ENCODE peak calls at places on chromosomes 1 and 21, in nine cellular contexts. One of them, this sample, is unnamed.
A peak's percentile ranks its signal among the peaks of the same experiment; 100 is the strongest.

GRCh38 chr1:117128323-117129079 is 7.0 kb upstream of the TRIM45 start:
- DNase-seq in CD8-positive, alpha-beta memory T cell: peak; percentile 16
- DNase-seq in T follicular helper cell: no peak
- DNase-seq in cerebellar cortex: peak; percentile 56
- DNase-seq in smooth muscle cell of the brain vasculature: no peak
- DNase-seq in fibroblast of the aortic adventitia: peak; percentile 80
- DNase-seq in RCC 7860: peak; percentile 28
- DNase-seq in stimulated activated CD4-positive, alpha-beta T cell treated with anti-CD3 and anti-CD28 coated beads, Interleukin-2, amount 100 ng/mL, for 4 hours: no peak
- DNase-seq in Panc1: no peak
- DNase-seq in this sample: peak; percentile 70

GRCh38 chr1:119859647-119860046 is 36.7 kb downstream of the ADAM30 start:
- DNase-seq in smooth muscle cell of the brain vasculature: peak; percentile 32
- DNase-seq in CD8-positive, alpha-beta memory T cell: no peak
- DNase-seq in stimulated activated CD4-positive, alpha-beta T cell treated with anti-CD3 and anti-CD28 coated beads, Interleukin-2, amount 100 ng/mL, for 4 hours: no peak
- DNase-seq in Panc1: no peak
- DNase-seq in cerebellar cortex: no peak
- DNase-seq in T follicular helper cell: no peak
- DNase-seq in fibroblast of the aortic adventitia: peak; percentile 68
- DNase-seq in RCC 7860: peak; percentile 63
- DNase-seq in this sample: peak; percentile 92

GRCh38 chr21:36388835-36389234 is 3.6 kb downstream of the CHAF1B start:
- DNase-seq in smooth muscle cell of the brain vasculature: no peak
- DNase-seq in stimulated activated CD4-positive, alpha-beta T cell treated with anti-CD3 and anti-CD28 coated beads, Interleukin-2, amount 100 ng/mL, for 4 hours: no peak
- DNase-seq in Panc1: no peak
- DNase-seq in CD8-positive, alpha-beta memory T cell: no peak
- DNase-seq in fibroblast of the aortic adventitia: peak; percentile 28
- DNase-seq in T follicular helper cell: no peak
- DNase-seq in cerebellar cortex: no peak
- DNase-seq in RCC 7860: no peak
- DNase-seq in this sample: peak; percentile 28

GRCh38 chr1:59976194-59977074 is 49.9 kb upstream of the CYP2J2 start:
- DNase-seq in smooth muscle cell of the brain vasculature: peak; percentile 21
- DNase-seq in stimulated activated CD4-positive, alpha-beta T cell treated with anti-CD3 and anti-CD28 coated beads, Interleukin-2, amount 100 ng/mL, for 4 hours: no peak
- DNase-seq in CD8-positive, alpha-beta memory T cell: no peak
- DNase-seq in cerebellar cortex: peak; percentile 77
- DNase-seq in RCC 7860: peak; percentile 27
- DNase-seq in T follicular helper cell: peak; percentile 3
- DNase-seq in fibroblast of the aortic adventitia: peak; percentile 76
- DNase-seq in Panc1: no peak
- DNase-seq in this sample: peak; percentile 59

GRCh38 chr1:235415008-235415904 is 48.0 kb downstream of the TBCE start:
- DNase-seq in fibroblast of the aortic adventitia: peak; percentile 86
- DNase-seq in stimulated activated CD4-positive, alpha-beta T cell treated with anti-CD3 and anti-CD28 coated beads, Interleukin-2, amount 100 ng/mL, for 4 hours: peak; percentile 39
- DNase-seq in Panc1: no peak
- DNase-seq in smooth muscle cell of the brain vasculature: peak; percentile 52
- DNase-seq in RCC 7860: peak; percentile 63
- DNase-seq in cerebellar cortex: peak; percentile 77
- DNase-seq in T follicular helper cell: peak; percentile 39
- DNase-seq in CD8-positive, alpha-beta memory T cell: peak; percentile 38
- DNase-seq in this sample: peak; percentile 84

GRCh38 chr1:204286841-204287387 is 72.8 kb downstream of the PLEKHA6 start:
- DNase-seq in stimulated activated CD4-positive, alpha-beta T cell treated with anti-CD3 and anti-CD28 coated beads, Interleukin-2, amount 100 ng/mL, for 4 hours: peak; percentile 10
- DNase-seq in RCC 7860: peak; percentile 16
- DNase-seq in smooth muscle cell of the brain vasculature: no peak
- DNase-seq in Panc1: no peak
- DNase-seq in fibroblast of the aortic adventitia: no peak
- DNase-seq in CD8-positive, alpha-beta memory T cell: peak; percentile 35
- DNase-seq in cerebellar cortex: no peak
- DNase-seq in T follicular helper cell: no peak
- DNase-seq in this sample: no peak

GRCh38 chr1:53963472-53963871 is 17.3 kb downstream of the LRRC42 start:
- DNase-seq in CD8-positive, alpha-beta memory T cell: no peak
- DNase-seq in T follicular helper cell: no peak
- DNase-seq in Panc1: no peak
- DNase-seq in fibroblast of the aortic adventitia: no peak
- DNase-seq in stimulated activated CD4-positive, alpha-beta T cell treated with anti-CD3 and anti-CD28 coated beads, Interleukin-2, amount 100 ng/mL, for 4 hours: no peak
- DNase-seq in smooth muscle cell of the brain vasculature: no peak
- DNase-seq in cerebellar cortex: no peak
- DNase-seq in RCC 7860: no peak
- DNase-seq in this sample: no peak

GRCh38 chr1:243882276-243882675 is 32.2 kb upstream of the AKT3 start:
- DNase-seq in RCC 7860: no peak
- DNase-seq in cerebellar cortex: no peak
- DNase-seq in smooth muscle cell of the brain vasculature: no peak
- DNase-seq in stimulated activated CD4-positive, alpha-beta T cell treated with anti-CD3 and anti-CD28 coated beads, Interleukin-2, amount 100 ng/mL, for 4 hours: no peak
- DNase-seq in T follicular helper cell: no peak
- DNase-seq in Panc1: no peak
- DNase-seq in CD8-positive, alpha-beta memory T cell: no peak
- DNase-seq in fibroblast of the aortic adventitia: peak; percentile 73
- DNase-seq in this sample: peak; percentile 31

GRCh38 chr1:168918860-168919741 is 187.4 kb upstream of the ATP1B1 start:
- DNase-seq in Panc1: no peak
- DNase-seq in fibroblast of the aortic adventitia: no peak
- DNase-seq in T follicular helper cell: no peak
- DNase-seq in cerebellar cortex: no peak
- DNase-seq in stimulated activated CD4-positive, alpha-beta T cell treated with anti-CD3 and anti-CD28 coated beads, Interleukin-2, amount 100 ng/mL, for 4 hours: no peak
- DNase-seq in smooth muscle cell of the brain vasculature: no peak
- DNase-seq in CD8-positive, alpha-beta memory T cell: no peak
- DNase-seq in RCC 7860: no peak
- DNase-seq in this sample: no peak

GRCh38 chr1:191558389-191558788 is 599.9 kb upstream of the RGS18 start:
- DNase-seq in cerebellar cortex: no peak
- DNase-seq in stimulated activated CD4-positive, alpha-beta T cell treated with anti-CD3 and anti-CD28 coated beads, Interleukin-2, amount 100 ng/mL, for 4 hours: no peak
- DNase-seq in fibroblast of the aortic adventitia: no peak
- DNase-seq in RCC 7860: no peak
- DNase-seq in Panc1: no peak
- DNase-seq in CD8-positive, alpha-beta memory T cell: no peak
- DNase-seq in smooth muscle cell of the brain vasculature: no peak
- DNase-seq in T follicular helper cell: no peak
- DNase-seq in this sample: peak; percentile 25